ENCODE peak calls at places on chromosomes 7 and 10, in six cellular contexts. X is kidney, U is tibial artery, A is cardiac muscle cell, Y is astrocyte, N is right lobe of liver. O is an unnamed sample.

GRCh38 chr10:17290226-17290625 is 62.2 kb downstream of the VIM start:
- DNase-seq in U (no peak), N (no peak), A (no peak), Y (peak; percentile 2), X (no peak), O (no peak)

GRCh38 chr10:96512524-96512991 is 1.2 kb downstream of the TLL2 start:
- DNase-seq in X (peak; percentile 77), A (peak; percentile 63), Y (no peak), N (no peak), U (no peak), O (peak; percentile 59)

GRCh38 chr10:17348111-17349008 is 106.0 kb downstream of the ST8SIA6 start:
- DNase-seq in X (peak; percentile 91), Y (peak; percentile 90), A (peak; percentile 0), U (peak; percentile 70), N (no peak), O (no peak)

GRCh38 chr7:33157311-33157710 is 27.9 kb downstream of the BBS9 start:
- DNase-seq in Y (peak; percentile 7), A (no peak), X (no peak), U (no peak), N (no peak), O (no peak)

GRCh38 chr7:140231779-140232491 is 55.2 kb upstream of the KDM7A start:
- DNase-seq in N (no peak), A (no peak), X (no peak), Y (no peak), U (no peak), O (no peak)

GRCh38 chr7:12623885-12624498 is 53.5 kb downstream of the SCIN start:
- DNase-seq in N (no peak), Y (no peak), A (peak; percentile 33), X (no peak), U (no peak), O (no peak)

GRCh38 chr7:34322841-34323240 is 335.2 kb upstream of the NPSR1 start:
- DNase-seq in A (no peak), N (no peak), Y (no peak), U (no peak), X (no peak), O (no peak)

GRCh38 chr10:45403151-45403550 is 29.1 kb downstream of the ALOX5 start:
- DNase-seq in A (no peak), X (no peak), N (no peak), U (no peak), Y (peak; percentile 4), O (no peak)

GRCh38 chr7:39540320-39540719 is 25.9 kb upstream of the YAE1 start:
- DNase-seq in Y (no peak), A (no peak), N (no peak), X (no peak), U (no peak), O (no peak)

GRCh38 chr7:139825666-139826290 is 3.3 kb upstream of the TBXAS1 start:
- DNase-seq in Y (peak; percentile 58), X (no peak), A (no peak), N (no peak), U (no peak), O (no peak)

GRCh38 chr10:51832652-51833383 is 133.4 kb upstream of the CSTF2T start:
- DNase-seq in X (no peak), U (peak; percentile 63), N (no peak), A (no peak), Y (peak; percentile 88), O (no peak)

GRCh38 chr7:54831644-54832095 is 72.7 kb upstream of the SEC61G start:
- DNase-seq in X (no peak), A (no peak), N (no peak), U (no peak), Y (peak; percentile 40), O (no peak)

GRCh38 chr7:52720856-52721255 is 314.6 kb upstream of the POM121L12 start:
- DNase-seq in A (no peak), N (no peak), Y (no peak), U (no peak), X (no peak), O (no peak)

GRCh38 chr10:34474060-34474376 is 341.1 kb downstream of the PARD3 start:
- DNase-seq in U (no peak), A (no peak), Y (peak; percentile 7), N (no peak), X (no peak), O (no peak)

GRCh38 chr10:7444576-7445226 is 33.9 kb upstream of the SFMBT2 start:
- DNase-seq in A (no peak), N (no peak), X (no peak), U (no peak), Y (no peak), O (no peak)

GRCh38 chr7:91789558-91789957 is 90.9 kb downstream of the MTERF1 start:
- DNase-seq in N (no peak), A (no peak), Y (no peak), X (no peak), U (no peak), O (no peak)

GRCh38 chr7:134697487-134697886 is 50.8 kb downstream of the BPGM start:
- DNase-seq in Y (no peak), N (no peak), A (no peak), U (no peak), X (no peak), O (no peak)

GRCh38 chr7:74275401-74275881 is 13.8 kb upstream of the CLIP2 start:
- DNase-seq in N (no peak), U (no peak), Y (no peak), A (peak; percentile 48), X (no peak), O (peak; percentile 81)

GRCh38 chr7:45347804-45348203 is 190.2 kb downstream of the RAMP3 start:
- DNase-seq in N (no peak), U (no peak), X (no peak), Y (peak; percentile 4), A (no peak), O (no peak)

GRCh38 chr10:20962165-20962564 is 65.1 kb upstream of the NEBL start:
- DNase-seq in N (no peak), U (no peak), A (no peak), X (no peak), Y (no peak), O (no peak)

GRCh38 chr7:29254663-29255062 is 60.1 kb downstream of the CHN2 start:
- DNase-seq in A (peak; percentile 20), X (no peak), U (no peak), Y (no peak), N (no peak), O (no peak)

GRCh38 chr7:107180378-107180777 is 11.6 kb downstream of the HBP1 start:
- DNase-seq in X (no peak), Y (peak; percentile 60), N (no peak), A (no peak), U (no peak), O (no peak)

GRCh38 chr7:33738260-33738935 is 166.9 kb upstream of the BMPER start:
- DNase-seq in X (no peak), Y (no peak), A (no peak), N (no peak), U (no peak), O (no peak)

DNA sequence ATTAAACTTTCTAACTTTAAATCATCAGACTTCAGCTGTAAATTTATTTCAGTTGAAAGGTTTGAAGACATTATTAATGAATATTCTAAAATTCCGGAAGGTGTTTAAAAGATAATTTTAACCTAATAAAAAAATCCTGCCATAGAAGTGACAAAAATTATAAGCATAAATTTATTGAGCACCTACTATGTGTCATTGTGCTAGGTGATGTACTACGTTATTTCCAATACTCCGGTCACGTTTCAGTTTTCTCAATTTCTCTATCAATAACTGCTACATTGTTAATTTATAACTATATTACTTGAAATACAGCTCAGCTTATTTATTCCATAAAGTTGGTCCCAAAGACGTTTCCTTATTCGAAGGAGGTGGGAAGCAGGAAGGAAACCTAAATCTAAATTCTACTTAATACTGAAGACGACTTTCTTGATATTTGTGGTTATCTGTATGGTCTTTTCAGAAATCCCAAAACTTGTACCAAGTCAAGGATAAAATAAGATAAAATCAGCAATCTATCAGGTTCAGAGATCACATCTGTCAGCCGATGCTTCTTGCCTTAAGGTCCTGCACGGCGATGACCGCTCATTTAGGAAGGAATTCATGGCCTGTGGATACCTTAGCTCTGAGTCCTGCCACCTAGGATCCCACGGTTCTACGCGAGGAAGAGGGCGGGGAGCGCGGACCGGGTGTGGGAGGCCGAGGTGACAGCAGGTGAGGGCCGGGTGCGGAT is 1.2 kb upstream of the ZEB1 start:
- DNase-seq in X (peak; percentile 89), U (no peak), A (no peak), N (no peak), Y (no peak), O (no peak)
- H3K27ac ChIP-seq in X (peak overlapping the region; percentile 84), U (peak overlapping the region; percentile 98), A (no peak overlapping the region), N (peak overlapping the region; percentile 97), Y (peak overlapping the region; percentile 95), O (no peak overlapping the region)

GRCh38 chr7:154575497-154575896 is 427.4 kb downstream of the PAXIP1 start:
- DNase-seq in A (no peak), N (no peak), U (no peak), X (no peak), Y (peak; percentile 1), O (no peak)
- H3K4me1 ChIP-seq in A (no peaks in the 10 kb centered on the region), N (no peaks in the 10 kb centered on the region), U (no peaks in the 10 kb centered on the region), X (no peaks in the 10 kb centered on the region), Y (no peaks in the 10 kb centered on the region), O (no peaks in the 10 kb centered on the region)

GRCh38 chr7:25149844-25150243 is 24.8 kb upstream of the CYCS start:
- DNase-seq in U (no peak), X (no peak), A (peak; percentile 4), N (no peak), Y (no peak), O (peak; percentile 78)

GRCh38 chr7:25143763-25144162 is 18.7 kb upstream of the CYCS start:
- DNase-seq in A (no peak), U (no peak), N (no peak), Y (no peak), X (no peak), O (no peak)

GRCh38 chr7:25148772-25149575 is 23.9 kb upstream of the CYCS start:
- DNase-seq in X (no peak), Y (no peak), A (no peak), U (no peak), N (no peak), O (no peak)
- TF ChIP-seq CTCF in X (no peak), Y (no peak), A (no peak), U (no peak), N (no peak), O (peak; percentile 39)

DNA sequence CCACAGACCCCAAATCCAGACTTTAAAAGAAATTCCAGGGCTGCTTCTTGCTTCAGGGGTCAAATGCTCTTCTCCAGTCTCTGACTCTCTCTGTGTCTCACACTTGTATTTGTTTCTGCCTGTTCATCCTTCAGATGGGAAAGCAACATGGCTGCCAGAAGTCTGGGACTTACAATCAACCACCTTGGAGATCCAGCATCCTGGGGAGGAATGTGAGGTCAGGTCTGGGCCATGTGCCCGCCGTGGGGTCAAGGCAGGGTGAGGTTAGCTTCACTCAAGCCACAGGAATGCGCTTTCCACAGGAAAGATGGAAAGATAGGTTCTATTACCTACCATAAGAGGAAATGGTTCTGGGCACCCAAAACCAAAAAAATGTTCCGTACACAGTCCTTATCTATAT is 34.3 kb upstream of the NPVF start:
- DNase-seq in N (no peak), U (no peak), X (no peak), Y (peak; percentile 46), A (no peak), O (no peak)
- H3K27ac ChIP-seq in N (no peak overlapping the region), U (no peak overlapping the region), X (no peak overlapping the region), Y (no peak overlapping the region), A (no peak overlapping the region), O (no peak overlapping the region)